ENCODE peak calls at places on chromosomes 1 and 21, in seven cellular contexts. P, N, U, D, H, I and G are unnamed samples.

GRCh38 chr1:109498161-109498801 is 4.4 kb downstream of the CYB561D1 start:
- DNase-seq in P (no peak), N (peak; percentile 29), U (peak; percentile 84), D (peak; percentile 85), H (peak; percentile 46), I (no peak), G (no peak)

GRCh38 chr1:21337931-21338567 is 47.8 kb upstream of the ECE1 start:
- DNase-seq in P (no peak), N (no peak), U (no peak), D (peak; percentile 44), H (peak; percentile 55), I (no peak), G (no peak)

GRCh38 chr1:48671578-48671977 is 105.1 kb downstream of the BEND5 start:
- DNase-seq in P (peak; percentile 65), N (no peak), U (no peak), D (peak; percentile 46), H (no peak), I (no peak), G (no peak)

GRCh38 chr1:228555074-228555989 is 68.2 kb downstream of the RNF187 start:
- DNase-seq in P (no peak), N (peak; percentile 11), U (no peak), D (peak; percentile 53), H (peak; percentile 85), I (no peak), G (no peak)

GRCh38 chr21:34526618-34527290 is 14.7 kb upstream of the KCNE1 start:
- DNase-seq in P (peak; percentile 55), N (no peak), U (peak; percentile 85), D (no peak), H (no peak), I (peak; percentile 100), G (peak; percentile 100)

GRCh38 chr21:26811031-26811430 is 34.2 kb downstream of the ADAMTS1 start:
- DNase-seq in P (no peak), N (no peak), U (no peak), D (no peak), H (no peak), I (no peak), G (no peak)

GRCh38 chr1:3068400-3069361 is at the start of gene PRDM16:
- DNase-seq in P (no peak), N (no peak), U (peak; percentile 78), D (no peak), H (peak; percentile 88), I (no peak), G (no peak)

GRCh38 chr21:38740131-38740530 is 65.6 kb upstream of the ETS2 start:
- DNase-seq in P (no peak), N (no peak), U (no peak), D (no peak), H (no peak), I (no peak), G (no peak)

GRCh38 chr1:39301606-39302005 is 97.1 kb downstream of the MACF1 start:
- DNase-seq in P (no peak), N (no peak), U (no peak), D (no peak), H (no peak), I (no peak), G (peak; percentile 12)

GRCh38 chr1:115277276-115277675 is 60.8 kb downstream of the NGF start:
- DNase-seq in P (no peak), N (no peak), U (no peak), D (no peak), H (no peak), I (no peak), G (no peak)

GRCh38 chr1:53343831-53344668 is 16.2 kb upstream of the LRP8 start:
- DNase-seq in P (no peak), N (no peak), U (no peak), D (no peak), H (no peak), I (no peak), G (no peak)

GRCh38 chr1:75338974-75339483 is 204.8 kb downstream of the LHX8 start:
- DNase-seq in P (no peak), N (no peak), U (peak; percentile 45), D (no peak), H (no peak), I (no peak), G (no peak)

GRCh38 chr1:89725016-89725380 is 92.1 kb downstream of the LRRC8C start:
- DNase-seq in P (no peak), N (no peak), U (no peak), D (no peak), H (no peak), I (peak; percentile 81), G (peak; percentile 73)

GRCh38 chr1:212291505-212292134 is 6.4 kb downstream of the PPP2R5A start:
- DNase-seq in P (no peak), N (peak; percentile 66), U (peak; percentile 86), D (peak; percentile 64), H (no peak), I (no peak), G (no peak)

GRCh38 chr1:35718492-35719336 is at the start of gene C1orf216:
- DNase-seq in P (peak; percentile 71), N (no peak), U (peak; percentile 81), D (peak; percentile 92), H (peak; percentile 95), I (peak; percentile 41), G (no peak)

GRCh38 chr1:220700591-220701179 is 10.5 kb downstream of the C1orf115 start:
- DNase-seq in P (no peak), N (no peak), U (peak; percentile 49), D (no peak), H (no peak), I (no peak), G (no peak)

GRCh38 chr1:219322766-219323165 is 149.1 kb downstream of the LYPLAL1 start:
- DNase-seq in P (no peak), N (no peak), U (no peak), D (no peak), H (no peak), I (no peak), G (no peak)

GRCh38 chr21:17688912-17689874 is 76.5 kb upstream of the BTG3 start:
- DNase-seq in P (no peak), N (peak; percentile 44), U (peak; percentile 33), D (peak; percentile 5), H (peak; percentile 2), I (no peak), G (no peak)

GRCh38 chr1:91601554-91602322 is 101.1 kb downstream of the CDC7 start:
- DNase-seq in P (no peak), N (no peak), U (no peak), D (no peak), H (peak; percentile 7), I (no peak), G (no peak)

GRCh38 chr1:157819886-157820285 is at the start of gene FCRL1:
- DNase-seq in P (peak; percentile 51), N (peak; percentile 82), U (no peak), D (peak; percentile 11), H (no peak), I (no peak), G (no peak)

GRCh38 chr21:41653944-41654625 is 112.8 kb downstream of the RIPK4 start:
- DNase-seq in P (no peak), N (no peak), U (no peak), D (no peak), H (no peak), I (no peak), G (peak; percentile 50)

GRCh38 chr1:223363057-223363855 is 720 bp downstream of the SUSD4 start:
- DNase-seq in P (no peak), N (no peak), U (peak; percentile 78), D (peak; percentile 60), H (peak; percentile 88), I (no peak), G (no peak)

GRCh38 chr1:6743189-6744101 is 41.8 kb upstream of the CAMTA1 start:
- DNase-seq in P (peak; percentile 51), N (no peak), U (peak; percentile 48), D (peak; percentile 92), H (peak; percentile 80), I (peak; percentile 36), G (peak; percentile 28)

DNA sequence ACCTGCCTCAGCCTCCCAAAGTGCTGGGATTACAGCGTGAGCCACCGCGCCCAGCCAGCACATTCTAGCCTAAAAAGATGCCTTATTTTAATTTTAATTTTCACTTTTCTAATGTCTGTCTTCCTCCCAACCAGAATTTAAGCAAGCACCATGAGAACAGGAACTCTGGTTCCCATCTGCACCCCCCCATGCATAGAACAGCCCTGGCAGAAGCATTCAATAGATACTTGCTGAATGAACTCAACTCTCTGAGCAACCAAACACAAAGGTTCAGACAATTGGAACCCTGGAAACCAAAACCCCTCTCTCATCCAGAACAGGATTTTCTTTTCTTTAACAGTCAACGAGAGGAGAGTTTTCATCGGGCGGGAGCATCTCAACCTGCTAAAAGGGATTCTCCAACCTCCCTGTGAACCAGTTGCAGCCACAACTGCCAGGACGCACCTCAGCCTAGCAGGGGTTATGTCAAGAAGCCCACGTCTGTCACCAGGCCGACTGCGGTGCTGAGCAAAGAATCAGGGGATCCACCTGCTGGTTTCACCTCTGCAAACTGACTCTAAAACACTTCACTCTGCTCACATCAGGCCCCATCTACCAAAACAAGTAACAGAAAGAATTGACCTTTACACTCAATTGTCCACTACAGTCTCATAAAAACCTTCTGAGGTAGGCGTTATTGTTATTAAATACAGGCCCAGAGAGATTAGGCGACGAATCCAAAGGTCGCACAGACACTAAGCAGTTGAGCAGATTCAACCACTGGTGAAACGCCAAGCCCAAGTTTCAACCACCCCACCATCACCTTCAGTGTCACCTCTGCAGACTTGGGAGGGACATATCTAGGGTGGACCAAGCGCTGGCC is 1.7 kb downstream of the KIAA2013 start:
- DNase-seq in P (no peak), N (peak; percentile 53), U (no peak), D (peak; percentile 26), H (no peak), I (no peak), G (no peak)
- TF ChIP-seq CTCF in P (no peak), N (peak; percentile 19), U (no peak), D (no peak), H (no peak), I (no peak), G (no peak)

GRCh38 chr1:66980745-66981367 is 56.1 kb downstream of the MIER1 start:
- DNase-seq in P (no peak), N (no peak), U (no peak), D (no peak), H (no peak), I (peak; percentile 4), G (no peak)
- H3K4me3 ChIP-seq in P (no peak overlapping the region), N (no peak overlapping the region), U (no peak overlapping the region), D (no peak overlapping the region), H (no peak overlapping the region), I (no peak overlapping the region), G (no peak overlapping the region)

GRCh38 chr1:203626910-203627246 is 246 bp downstream of the ATP2B4 start:
- DNase-seq in P (no peak), N (no peak), U (peak; percentile 81), D (no peak), H (no peak), I (no peak), G (no peak)
- TF ChIP-seq CTCF in P (no peak), N (no peak), U (no peak), D (no peak), H (no peak), I (no peak), G (no peak)

DNA sequence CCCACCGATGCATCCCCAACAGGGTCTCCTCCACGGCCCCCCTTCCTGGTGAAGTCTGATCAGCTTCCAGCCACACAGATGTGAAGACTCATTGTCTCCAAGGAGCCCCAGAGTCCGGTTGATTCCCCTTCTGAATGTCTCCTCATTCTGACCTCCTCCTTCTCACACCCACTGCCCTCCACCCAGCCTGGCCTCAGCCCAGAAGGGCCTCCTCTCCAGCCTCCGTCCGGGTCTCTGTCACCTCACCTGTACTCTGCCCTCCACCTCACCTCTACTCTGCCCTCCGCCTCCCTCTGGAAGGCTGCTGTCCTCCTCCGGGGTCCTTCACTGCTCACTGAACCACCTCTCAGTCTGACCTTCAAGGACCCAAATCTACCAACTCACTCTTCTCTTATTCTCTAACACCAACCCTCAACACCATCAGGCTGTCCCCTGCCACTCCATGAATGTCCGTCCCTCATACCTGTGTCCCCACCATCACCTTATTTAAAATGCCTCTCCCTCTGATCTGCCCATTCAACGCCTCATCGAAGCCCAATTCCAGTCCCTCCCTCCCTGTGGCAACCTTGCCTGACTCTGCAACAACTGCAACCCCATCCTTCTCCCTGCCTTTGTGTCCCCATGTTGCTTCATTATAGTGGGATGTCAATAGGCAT is 201.2 kb downstream of the TOMM20 start:
- DNase-seq in P (no peak), N (no peak), U (no peak), D (no peak), H (no peak), I (no peak), G (no peak)
- H3K4me3 ChIP-seq in P (no peak overlapping the region), N (peak overlapping the region; percentile 53), U (no peak overlapping the region), D (no peak overlapping the region), H (no peak overlapping the region), I (no peak overlapping the region), G (no peak overlapping the region)